ENCODE peak calls at places on chromosome 21, in four cellular contexts. B is heart left ventricle, W is heart right ventricle, C is brain microvascular endothelial cell. F is an unnamed sample.

GRCh38 chr21:37939251-37939650 is 23.0 kb upstream of the KCNJ6 start:
- DNase-seq in B (no peak), W (no peak), C (no peak), F (no peak)

GRCh38 chr21:41805643-41806042 is 38.8 kb upstream of the RIPK4 start:
- DNase-seq in B (no peak), W (no peak), C (no peak), F (no peak)

GRCh38 chr21:42614391-42614790 is 39.0 kb upstream of the PDE9A start:
- DNase-seq in B (no peak), W (no peak), C (no peak), F (no peak)

GRCh38 chr21:38203229-38203628 is 53.6 kb upstream of the KCNJ15 start:
- DNase-seq in B (no peak), W (no peak), C (no peak), F (no peak)

GRCh38 chr21:46599251-46599572 is 5.7 kb downstream of the S100B start:
- DNase-seq in B (no peak), W (peak; percentile 80), C (peak; percentile 91), F (no peak)

GRCh38 chr21:46121286-46122221 is 23.6 kb downstream of the COL6A2 start:
- DNase-seq in B (peak; percentile 56), W (peak; percentile 3), C (no peak), F (peak; percentile 18)

GRCh38 chr21:14607262-14607661 is 61.1 kb upstream of the SAMSN1 start:
- DNase-seq in B (no peak), W (no peak), C (no peak), F (no peak)

GRCh38 chr21:38159355-38159754 is 97.4 kb upstream of the KCNJ15 start:
- DNase-seq in B (no peak), W (peak; percentile 62), C (peak; percentile 70), F (peak; percentile 16)

GRCh38 chr21:43812139-43812821 is 22.9 kb downstream of the RRP1 start:
- DNase-seq in B (no peak), W (no peak), C (no peak), F (no peak)

GRCh38 chr21:35882791-35883240 is 177.5 kb downstream of the SETD4 start:
- DNase-seq in B (no peak), W (no peak), C (peak; percentile 14), F (no peak)

GRCh38 chr21:35886887-35887286 is 173.4 kb downstream of the SETD4 start:
- DNase-seq in B (no peak), W (no peak), C (no peak), F (no peak)

DNA sequence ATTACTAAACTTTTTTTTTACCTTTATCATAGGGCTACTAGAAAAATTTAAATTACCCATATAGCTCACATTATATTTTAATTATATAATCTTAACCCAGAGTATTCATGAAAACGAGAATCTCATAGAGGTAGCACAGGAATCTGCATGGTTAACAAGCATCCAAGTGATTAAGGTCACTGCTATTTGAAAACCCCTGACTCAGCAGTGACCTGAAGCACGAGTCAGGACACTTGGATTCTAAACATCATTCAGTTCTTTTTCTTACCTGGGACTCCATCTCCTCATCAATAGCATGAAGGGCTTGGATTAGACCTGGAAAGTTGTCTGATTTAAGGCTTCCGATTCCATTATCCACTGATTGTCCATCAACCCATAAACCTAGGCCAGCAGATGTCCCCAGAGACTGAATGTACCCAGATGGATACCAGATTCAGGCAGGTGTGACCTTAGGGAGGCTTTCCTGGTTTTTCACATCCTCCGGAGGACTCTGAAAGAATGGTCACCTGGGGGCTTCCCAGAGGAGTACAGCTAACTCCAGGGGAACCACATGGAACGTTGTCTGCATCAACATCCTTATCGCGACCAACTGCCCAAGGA is 174.3 kb downstream of the SETD4 start:
- DNase-seq in B (no peak), W (no peak), C (no peak), F (no peak)
- TF ChIP-seq CTCF in B (no peak), W (no peak), C (no peak), F (no peak)

DNA sequence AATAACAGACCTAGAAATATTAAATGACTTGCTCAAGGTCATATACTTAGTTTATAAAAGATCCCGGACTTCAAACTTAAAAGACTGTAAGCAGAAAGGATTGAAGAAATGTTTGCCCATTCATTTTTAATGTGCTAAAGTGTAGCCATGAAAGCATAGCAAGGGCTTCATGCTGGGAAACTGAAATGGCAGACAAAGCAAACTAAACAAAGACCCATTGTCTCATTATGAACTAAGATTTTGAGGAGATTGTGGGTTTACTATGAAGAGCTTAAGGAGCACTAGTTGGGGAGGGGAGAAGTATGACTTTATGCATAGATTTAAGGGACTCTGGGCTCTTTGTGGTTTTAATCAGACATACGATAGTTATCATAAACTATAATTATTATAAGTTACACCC is 26.3 kb downstream of the ADAMTS1 start:
- DNase-seq in B (no peak), W (no peak), C (no peak), F (no peak)
- H3K27ac ChIP-seq in B (no peak overlapping the region), W (no peak overlapping the region), C (no peak overlapping the region), F (no peak overlapping the region)

GRCh38 chr21:40516336-40516735 is 330.6 kb downstream of the DSCAM start:
- DNase-seq in B (no peak), W (peak; percentile 32), C (no peak), F (no peak)

GRCh38 chr21:40511976-40512375 is 335.0 kb downstream of the DSCAM start:
- DNase-seq in B (no peak), W (no peak), C (no peak), F (no peak)

GRCh38 chr21:40507978-40508377 is 339.0 kb downstream of the DSCAM start:
- DNase-seq in B (no peak), W (no peak), C (no peak), F (no peak)

GRCh38 chr21:40512590-40512989 is 334.4 kb downstream of the DSCAM start:
- DNase-seq in B (no peak), W (no peak), C (no peak), F (no peak)
- TF ChIP-seq CTCF in B (peak; percentile 21), W (peak; percentile 31), C (peak; percentile 57), F (no peak)

GRCh38 chr21:45055861-45056260 is 18.5 kb upstream of the ADARB1 start:
- DNase-seq in B (no peak), W (no peak), C (no peak), F (no peak)

GRCh38 chr21:45054927-45055612 is 19.3 kb upstream of the ADARB1 start:
- DNase-seq in B (no peak), W (no peak), C (no peak), F (no peak)

GRCh38 chr21:45052960-45053359 is 21.4 kb upstream of the ADARB1 start:
- DNase-seq in B (no peak), W (no peak), C (no peak), F (no peak)

GRCh38 chr21:45053561-45053960 is 20.8 kb upstream of the ADARB1 start:
- DNase-seq in B (no peak), W (no peak), C (no peak), F (no peak)

GRCh38 chr21:45054162-45054926 is 20.0 kb upstream of the ADARB1 start:
- DNase-seq in B (no peak), W (no peak), C (no peak), F (no peak)
- H3K27ac ChIP-seq in B (no peak overlapping the region), W (no peak overlapping the region), C (no peak overlapping the region), F (no peak overlapping the region)

DNA sequence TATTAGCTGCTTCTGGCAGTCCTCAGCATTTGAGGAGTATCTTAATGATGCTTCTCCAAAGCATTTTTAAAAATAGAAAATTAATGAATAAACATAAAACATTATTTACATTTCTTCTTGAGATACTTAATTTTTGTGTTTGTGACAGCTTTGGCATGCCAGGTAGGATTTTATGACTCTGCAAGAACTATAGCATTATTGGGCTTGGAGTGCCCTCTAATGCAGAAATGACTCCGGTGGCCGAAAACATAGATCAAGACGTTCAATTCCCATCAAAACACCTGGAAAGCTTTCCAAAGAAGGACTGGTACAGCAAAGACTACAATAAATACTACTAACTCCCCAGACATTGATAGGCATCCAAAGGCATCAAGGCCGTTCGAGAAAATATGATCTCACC is 366.4 kb upstream of the CXADR start:
- DNase-seq in B (no peak), W (no peak), C (no peak), F (no peak)
- TF ChIP-seq CTCF in B (no peak), W (no peak), C (no peak), F (no peak)